ENCODE peak calls at places on chromosome 19, in seven cellular contexts. P is stomach; O is body of pancreas; G is thyroid gland; A is CD8-positive, alpha-beta T cell; M is ascending aorta; J is CD8-positive, alpha-beta memory T cell. S is an unnamed sample.

GRCh38 chr19:38838208-38838985 is 6.8 kb upstream of the ECH1 start:
- DNase-seq in P (peak), O (peak), G (no peak), A (peak), M (no peak), J (no peak), S (no peak)

GRCh38 chr19:1032264-1032867 is 6.0 kb downstream of the CNN2 start:
- DNase-seq in P (no peak), O (no peak), G (no peak), A (no peak), M (no peak), J (no peak), S (no peak)

GRCh38 chr19:10501971-10502523 is 1.1 kb downstream of the KEAP1 start:
- DNase-seq in P (peak), O (peak), G (peak), A (peak), M (no peak), J (peak), S (no peak)

GRCh38 chr19:54096642-54097106 is 3.9 kb downstream of the OSCAR start:
- DNase-seq in P (no peak), O (no peak), G (no peak), A (peak), M (no peak), J (no peak), S (no peak)

GRCh38 chr19:14405758-14406644 is 13.1 kb downstream of the DDX39A start:
- DNase-seq in P (peak), O (peak), G (peak), A (peak), M (peak), J (peak), S (peak)

GRCh38 chr19:28242317-28242927 is 970.5 kb downstream of the UQCRFS1 start:
- DNase-seq in P (no peak), O (peak), G (peak), A (no peak), M (no peak), J (no peak), S (peak)

GRCh38 chr19:5514001-5514400 is 53.8 kb downstream of the TINCR start:
- DNase-seq in P (no peak), O (no peak), G (no peak), A (no peak), M (no peak), J (no peak), S (no peak)

GRCh38 chr19:883661-884211 is 9.3 kb downstream of the MED16 start:
- DNase-seq in P (no peak), O (no peak), G (no peak), A (no peak), M (no peak), J (no peak), S (no peak)

GRCh38 chr19:51450730-51451307 is 7.4 kb downstream of the SIGLEC8 start:
- DNase-seq in P (peak), O (no peak), G (no peak), A (no peak), M (no peak), J (no peak), S (no peak)

GRCh38 chr19:6048348-6048747 is 62.0 kb downstream of the RFX2 start:
- DNase-seq in P (no peak), O (no peak), G (peak), A (no peak), M (no peak), J (no peak), S (no peak)

GRCh38 chr19:20999731-21000352 is 20.6 kb upstream of the ZNF430 start:
- DNase-seq in P (peak), O (peak), G (peak), A (peak), M (peak), J (peak), S (peak)

GRCh38 chr19:45311640-45312039 is 11.0 kb downstream of the CKM start:
- DNase-seq in P (no peak), O (no peak), G (no peak), A (no peak), M (no peak), J (no peak), S (no peak)

GRCh38 chr19:12065100-12065538 is 588 bp downstream of the ZNF844 start:
- DNase-seq in P (no peak), O (peak), G (peak), A (no peak), M (no peak), J (no peak), S (no peak)

GRCh38 chr19:35959040-35959967 is 23.1 kb downstream of the LRFN3 start:
- DNase-seq in P (peak), O (peak), G (peak), A (peak), M (no peak), J (peak), S (no peak)
- H3K4me3 ChIP-seq in P (peak), O (no peak), G (no peak), A (peak), M (no peak), J (peak), S (no peak)

GRCh38 chr19:55179570-55180484 is at the start of gene SYT5:
- DNase-seq in P (peak), O (peak), G (peak), A (peak), M (no peak), J (peak), S (peak)
- H3K4me3 ChIP-seq in P (peak), O (no peak), G (no peak), A (peak), M (peak), J (peak), S (peak)

GRCh38 chr19:17404621-17405249 is 695 bp downstream of the BST2 start:
- DNase-seq in P (no peak), O (no peak), G (no peak), A (no peak), M (no peak), J (no peak), S (no peak)
- H3K4me3 ChIP-seq in P (peak), O (no peak), G (no peak), A (peak), M (peak), J (peak), S (peak)

GRCh38 chr19:35754365-35755139 is 2.3 kb downstream of the HSPB6 start:
- DNase-seq in P (no peak), O (no peak), G (no peak), A (no peak), M (no peak), J (no peak), S (no peak)
- H3K4me3 ChIP-seq in P (peak), O (no peak), G (no peak), A (no peak), M (peak), J (no peak), S (no peak)

GRCh38 chr19:16588089-16588823 is 16.0 kb upstream of the SLC35E1 start:
- DNase-seq in P (no peak), O (peak), G (no peak), A (peak), M (no peak), J (peak), S (no peak)

GRCh38 chr19:16589917-16590316 is 17.7 kb upstream of the SLC35E1 start:
- DNase-seq in P (no peak), O (no peak), G (peak), A (no peak), M (no peak), J (no peak), S (no peak)

GRCh38 chr19:16587031-16588023 is 15.1 kb upstream of the SLC35E1 start:
- DNase-seq in P (no peak), O (peak), G (peak), A (peak), M (no peak), J (peak), S (no peak)

GRCh38 chr19:16590876-16591802 is 18.9 kb upstream of the SLC35E1 start:
- DNase-seq in P (no peak), O (no peak), G (no peak), A (no peak), M (no peak), J (no peak), S (no peak)

DNA sequence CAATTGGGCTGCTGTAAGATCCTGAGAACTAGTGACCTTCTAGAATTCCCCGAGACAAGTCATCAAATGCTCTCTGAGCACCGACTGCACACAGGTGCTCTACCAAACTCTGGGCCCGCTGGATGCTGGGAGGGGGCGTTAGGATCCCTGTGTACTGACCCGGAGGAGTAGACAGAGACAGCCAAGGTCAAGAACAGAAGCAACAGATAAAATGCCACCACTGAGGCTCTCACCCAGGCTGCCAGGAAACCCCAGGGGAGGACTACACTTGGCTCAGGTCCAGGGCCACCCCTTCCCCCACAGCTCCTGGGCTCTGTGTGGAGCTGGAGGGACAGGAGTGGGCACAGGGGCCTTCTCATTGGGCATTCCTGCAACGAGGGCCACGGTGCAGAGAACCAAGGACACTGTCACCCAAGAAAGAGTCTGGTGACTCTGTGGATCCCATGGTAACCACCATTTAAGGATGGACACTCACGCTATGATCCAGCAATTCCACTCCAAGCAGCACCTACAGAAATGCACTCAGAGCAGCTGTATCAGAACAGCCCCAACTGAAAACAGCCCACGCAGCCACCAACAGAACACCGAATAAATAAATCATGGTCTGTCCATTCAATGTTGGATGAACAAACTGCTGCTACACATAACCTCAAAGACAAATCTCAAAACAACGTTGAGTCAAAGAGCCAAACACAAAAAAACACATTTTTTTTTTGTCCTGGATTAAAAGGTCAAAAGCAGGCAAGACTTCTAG is 16.8 kb upstream of the SLC35E1 start:
- DNase-seq in P (no peak), O (no peak), G (no peak), A (no peak), M (no peak), J (no peak), S (no peak)
- H3K4me3 ChIP-seq in P (no peak), O (no peak), G (no peak), A (no peak), M (no peak), J (peak), S (no peak)

DNA sequence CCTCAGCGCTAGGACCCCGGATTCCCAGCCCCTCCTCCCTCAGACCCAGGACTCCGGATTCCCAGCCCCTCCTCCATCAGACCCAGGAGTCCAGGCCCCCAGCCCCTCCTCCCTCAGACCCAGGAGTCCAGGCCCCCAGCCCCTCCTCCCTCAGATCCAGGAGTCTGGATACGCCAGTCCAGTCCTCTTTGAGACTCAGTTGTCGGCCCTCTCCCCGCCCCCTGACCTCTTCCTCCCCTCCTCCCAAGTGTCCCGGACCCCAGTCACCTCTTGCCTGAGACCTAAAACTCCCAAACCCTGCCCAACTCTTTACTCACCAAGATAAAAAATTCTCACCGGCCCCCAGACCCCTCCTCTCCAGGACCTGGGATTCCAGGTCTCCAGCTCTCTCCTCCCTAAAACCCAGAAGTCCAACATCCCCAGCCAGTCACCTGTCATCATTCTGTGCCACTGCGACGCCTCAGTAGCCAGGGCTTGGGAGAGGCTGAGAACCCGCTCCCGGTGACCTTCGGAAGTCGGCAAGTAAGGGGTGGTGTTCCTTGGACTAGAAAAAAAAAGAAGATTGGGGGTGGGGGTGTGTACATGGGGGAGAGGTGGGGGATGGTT is 1.4 kb upstream of the HSD17B14 start:
- DNase-seq in P (no peak), O (no peak), G (no peak), A (no peak), M (no peak), J (no peak), S (peak)
- H3K4me3 ChIP-seq in P (peak), O (no peak), G (no peak), A (peak), M (peak), J (peak), S (no peak)

GRCh38 chr19:46386151-46386550 is 27.2 kb downstream of the CCDC8 start:
- DNase-seq in P (no peak), O (no peak), G (no peak), A (no peak), M (no peak), J (no peak), S (no peak)

GRCh38 chr19:46388311-46389095 is 24.9 kb downstream of the CCDC8 start:
- DNase-seq in P (no peak), O (no peak), G (no peak), A (no peak), M (no peak), J (no peak), S (no peak)

GRCh38 chr19:46385636-46386035 is 27.7 kb downstream of the CCDC8 start:
- DNase-seq in P (no peak), O (no peak), G (peak), A (no peak), M (no peak), J (no peak), S (no peak)

GRCh38 chr19:46386996-46387712 is 26.2 kb downstream of the CCDC8 start:
- DNase-seq in P (no peak), O (no peak), G (no peak), A (no peak), M (no peak), J (no peak), S (no peak)

DNA sequence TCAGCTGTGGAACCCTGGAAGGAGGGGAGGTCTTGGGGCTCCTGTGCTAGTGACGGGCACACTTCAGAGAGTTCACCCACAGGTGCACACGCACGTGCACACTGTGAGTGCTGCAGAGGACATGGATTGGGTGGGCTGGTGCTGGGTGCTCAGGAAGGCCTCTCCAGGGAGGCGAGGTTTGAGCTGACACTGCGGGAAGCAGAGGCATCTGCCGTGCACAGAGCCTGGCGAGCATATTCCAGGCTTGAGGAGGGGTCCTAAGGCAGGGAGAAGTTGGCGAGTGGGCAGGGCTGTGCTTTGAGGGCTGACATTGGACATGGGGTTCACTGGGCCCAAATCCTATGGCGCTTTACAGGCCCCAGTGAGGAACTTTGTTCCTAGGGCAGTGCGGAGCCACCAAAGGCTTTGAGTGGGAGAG is 25.6 kb downstream of the CCDC8 start:
- DNase-seq in P (no peak), O (no peak), G (no peak), A (no peak), M (no peak), J (no peak), S (no peak)
- H3K4me3 ChIP-seq in P (no peak), O (no peak), G (no peak), A (no peak), M (no peak), J (no peak), S (no peak)

GRCh38 chr19:43799502-43800142 is 2.6 kb downstream of the LYPD5 start:
- DNase-seq in P (no peak), O (no peak), G (no peak), A (no peak), M (no peak), J (no peak), S (no peak)
- H3K4me3 ChIP-seq in P (no peak), O (no peak), G (no peak), A (no peak), M (no peak), J (no peak), S (no peak)

GRCh38 chr19:7682175-7682855 is 1.7 kb downstream of the TRAPPC5 start:
- DNase-seq in P (no peak), O (no peak), G (no peak), A (no peak), M (no peak), J (no peak), S (no peak)
- H3K4me3 ChIP-seq in P (peak), O (no peak), G (no peak), A (peak), M (peak), J (peak), S (peak)

GRCh38 chr19:19542507-19542906 is 4.4 kb downstream of the CILP2 start:
- DNase-seq in P (no peak), O (no peak), G (no peak), A (no peak), M (no peak), J (no peak), S (no peak)
- H3K4me3 ChIP-seq in P (no peak), O (no peak), G (no peak), A (no peak), M (no peak), J (no peak), S (no peak)

S was measured in neuronal stem cell.